ENCODE peak calls at places on chromosome 14, in five cellular contexts. One of them, this sample, is unnamed.

GRCh38 chr14:102900631-102901571 is 21.6 kb upstream of the AMN start:
- DNase-seq in HepG2: no peak
- DNase-seq in PC-3: no peak
- DNase-seq in mesenchymal stem cell: no peak
- DNase-seq in MM.1S: peak
- DNase-seq in this sample: no peak

GRCh38 chr14:69313176-69313575 is 53.2 kb downstream of the GALNT16 start:
- DNase-seq in HepG2: no peak
- DNase-seq in PC-3: no peak
- DNase-seq in mesenchymal stem cell: no peak
- DNase-seq in MM.1S: no peak
- DNase-seq in this sample: no peak

GRCh38 chr14:79680087-79680486 is 531.2 kb downstream of the DIO2 start:
- DNase-seq in HepG2: no peak
- DNase-seq in PC-3: no peak
- DNase-seq in mesenchymal stem cell: no peak
- DNase-seq in MM.1S: no peak
- DNase-seq in this sample: no peak

GRCh38 chr14:50619569-50620141 is 48.5 kb downstream of the SAV1 start:
- DNase-seq in HepG2: peak
- DNase-seq in PC-3: peak
- DNase-seq in mesenchymal stem cell: peak
- DNase-seq in MM.1S: peak
- DNase-seq in this sample: peak

GRCh38 chr14:80464531-80465149 is 253.3 kb upstream of the DIO2 start:
- DNase-seq in HepG2: no peak
- DNase-seq in PC-3: no peak
- DNase-seq in mesenchymal stem cell: no peak
- DNase-seq in MM.1S: no peak
- DNase-seq in this sample: no peak

GRCh38 chr14:50649691-50650090 is 18.4 kb downstream of the SAV1 start:
- DNase-seq in HepG2: no peak
- DNase-seq in PC-3: no peak
- DNase-seq in mesenchymal stem cell: no peak
- DNase-seq in MM.1S: no peak
- DNase-seq in this sample: no peak

GRCh38 chr14:70330596-70330995 is 28.9 kb downstream of the COX16 start:
- DNase-seq in HepG2: no peak
- DNase-seq in PC-3: no peak
- DNase-seq in mesenchymal stem cell: no peak
- DNase-seq in MM.1S: no peak
- DNase-seq in this sample: no peak

GRCh38 chr14:97005908-97006307 is 208.7 kb downstream of the VRK1 start:
- DNase-seq in HepG2: no peak
- DNase-seq in PC-3: no peak
- DNase-seq in mesenchymal stem cell: no peak
- DNase-seq in MM.1S: no peak
- DNase-seq in this sample: no peak

GRCh38 chr14:75205586-75205985 is 29.2 kb upstream of the TMED10 start:
- DNase-seq in HepG2: no peak
- DNase-seq in PC-3: peak
- DNase-seq in mesenchymal stem cell: peak
- DNase-seq in MM.1S: no peak
- DNase-seq in this sample: peak

GRCh38 chr14:91229743-91230200 is 14.7 kb downstream of the GPR68 start:
- DNase-seq in HepG2: no peak
- DNase-seq in PC-3: peak
- DNase-seq in mesenchymal stem cell: peak
- DNase-seq in MM.1S: peak
- DNase-seq in this sample: peak

GRCh38 chr14:72786377-72787350 is 107.2 kb downstream of the DPF3 start:
- DNase-seq in HepG2: no peak
- DNase-seq in PC-3: no peak
- DNase-seq in mesenchymal stem cell: no peak
- DNase-seq in MM.1S: no peak
- DNase-seq in this sample: no peak

GRCh38 chr14:103890836-103891666 is 37.2 kb upstream of the TDRD9 start:
- DNase-seq in HepG2: peak
- DNase-seq in PC-3: no peak
- DNase-seq in mesenchymal stem cell: no peak
- DNase-seq in MM.1S: no peak
- DNase-seq in this sample: no peak

GRCh38 chr14:66824251-66824650 is 316.3 kb downstream of the GPHN start:
- DNase-seq in HepG2: no peak
- DNase-seq in PC-3: no peak
- DNase-seq in mesenchymal stem cell: no peak
- DNase-seq in MM.1S: no peak
- DNase-seq in this sample: no peak

GRCh38 chr14:89085154-89086059 is 261.0 kb downstream of the TTC8 start:
- DNase-seq in HepG2: no peak
- DNase-seq in PC-3: no peak
- DNase-seq in mesenchymal stem cell: peak
- DNase-seq in MM.1S: no peak
- DNase-seq in this sample: no peak

GRCh38 chr14:34554540-34555250 is 15.2 kb upstream of the EAPP start:
- DNase-seq in HepG2: no peak
- DNase-seq in PC-3: peak
- DNase-seq in mesenchymal stem cell: peak
- DNase-seq in MM.1S: peak
- DNase-seq in this sample: peak

GRCh38 chr14:29222671-29223268 is 456.2 kb downstream of the FOXG1 start:
- DNase-seq in HepG2: peak
- DNase-seq in PC-3: peak
- DNase-seq in mesenchymal stem cell: peak
- DNase-seq in MM.1S: peak
- DNase-seq in this sample: no peak

GRCh38 chr14:22538671-22539228 is 50.3 kb downstream of the DAD1 start:
- DNase-seq in HepG2: no peak
- DNase-seq in PC-3: no peak
- DNase-seq in mesenchymal stem cell: no peak
- DNase-seq in MM.1S: no peak
- DNase-seq in this sample: no peak

GRCh38 chr14:101719708-101720107 is 41.8 kb upstream of the PPP2R5C start:
- DNase-seq in HepG2: peak
- DNase-seq in PC-3: no peak
- DNase-seq in mesenchymal stem cell: no peak
- DNase-seq in MM.1S: no peak
- DNase-seq in this sample: no peak

GRCh38 chr14:74875941-74876913 is at the start of gene PROX2:
- DNase-seq in HepG2: no peak
- DNase-seq in PC-3: no peak
- DNase-seq in mesenchymal stem cell: no peak
- DNase-seq in MM.1S: no peak
- DNase-seq in this sample: no peak

GRCh38 chr14:23660290-23661226 is 24.4 kb downstream of the DHRS2 start:
- DNase-seq in HepG2: no peak
- DNase-seq in PC-3: no peak
- DNase-seq in mesenchymal stem cell: no peak
- DNase-seq in MM.1S: no peak
- DNase-seq in this sample: no peak

GRCh38 chr14:54788701-54789100 is 113.9 kb downstream of the GCH1 start:
- DNase-seq in HepG2: no peak
- DNase-seq in PC-3: no peak
- DNase-seq in mesenchymal stem cell: no peak
- DNase-seq in MM.1S: no peak
- DNase-seq in this sample: no peak

GRCh38 chr14:31692376-31692781 is 131.2 kb downstream of the NUBPL start:
- DNase-seq in HepG2: no peak
- DNase-seq in PC-3: no peak
- DNase-seq in mesenchymal stem cell: peak
- DNase-seq in MM.1S: peak
- DNase-seq in this sample: no peak

GRCh38 chr14:63051966-63052365 is 6.7 kb upstream of the KCNH5 start:
- DNase-seq in HepG2: no peak
- DNase-seq in PC-3: no peak
- DNase-seq in mesenchymal stem cell: no peak
- DNase-seq in MM.1S: no peak
- DNase-seq in this sample: peak

GRCh38 chr14:70257526-70257925 is 68.8 kb upstream of the SLC8A3 start:
- DNase-seq in HepG2: no peak
- DNase-seq in PC-3: peak
- DNase-seq in mesenchymal stem cell: no peak
- DNase-seq in MM.1S: peak
- DNase-seq in this sample: peak

GRCh38 chr14:70780396-70781075 is 28.8 kb downstream of the MAP3K9 start:
- DNase-seq in HepG2: no peak
- DNase-seq in PC-3: no peak
- DNase-seq in mesenchymal stem cell: no peak
- DNase-seq in MM.1S: no peak
- DNase-seq in this sample: no peak

GRCh38 chr14:104554608-104555401 is 24.8 kb upstream of the C14orf180 start:
- DNase-seq in HepG2: no peak
- DNase-seq in PC-3: no peak
- DNase-seq in mesenchymal stem cell: no peak
- DNase-seq in MM.1S: no peak
- DNase-seq in this sample: no peak

GRCh38 chr14:70885343-70886014 is 21.8 kb upstream of the PCNX1 start:
- DNase-seq in HepG2: no peak
- DNase-seq in PC-3: no peak
- DNase-seq in mesenchymal stem cell: no peak
- DNase-seq in MM.1S: no peak
- DNase-seq in this sample: no peak

GRCh38 chr14:20455355-20456300 is 602 bp downstream of the APEX1 start:
- DNase-seq in HepG2: no peak
- DNase-seq in PC-3: peak
- DNase-seq in mesenchymal stem cell: peak
- DNase-seq in MM.1S: no peak
- DNase-seq in this sample: peak

DNA sequence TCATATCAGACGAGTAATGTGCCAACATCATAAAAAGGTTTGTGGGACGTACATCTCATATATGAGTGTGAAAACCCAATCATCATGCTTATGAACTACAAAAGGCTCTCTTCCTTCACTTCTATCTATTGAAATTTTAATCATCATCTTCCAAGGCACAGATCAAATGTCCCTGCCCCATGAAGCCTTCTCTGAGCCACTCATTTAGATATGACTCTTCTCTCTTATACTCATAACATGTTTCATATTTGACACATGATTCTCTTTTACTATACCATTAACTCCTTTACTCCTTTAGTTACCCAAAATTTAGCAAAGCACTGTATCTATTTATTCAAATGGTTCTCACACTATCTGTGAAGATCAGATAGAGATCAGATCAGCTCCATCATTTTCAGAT is 22.2 kb downstream of the RALGAPA1 start:
- DNase-seq in HepG2: no peak
- DNase-seq in PC-3: no peak
- DNase-seq in mesenchymal stem cell: no peak
- DNase-seq in MM.1S: no peak
- DNase-seq in this sample: no peak
- H3K9ac ChIP-seq in HepG2: no peak
- H3K9ac ChIP-seq in PC-3: no peak
- H3K9ac ChIP-seq in mesenchymal stem cell: no peak
- H3K9ac ChIP-seq in MM.1S: no peak
- H3K9ac ChIP-seq in this sample: no peak

GRCh38 chr14:52267501-52268190 is at the start of gene PTGDR:
- DNase-seq in HepG2: no peak
- DNase-seq in PC-3: no peak
- DNase-seq in mesenchymal stem cell: peak
- DNase-seq in MM.1S: no peak
- DNase-seq in this sample: peak
- H3K9ac ChIP-seq in HepG2: no peak
- H3K9ac ChIP-seq in PC-3: no peak
- H3K9ac ChIP-seq in mesenchymal stem cell: peak
- H3K9ac ChIP-seq in MM.1S: no peak
- H3K9ac ChIP-seq in this sample: no peak

GRCh38 chr14:64465208-64465821 is at the start of gene AKAP5:
- DNase-seq in HepG2: peak
- DNase-seq in PC-3: peak
- DNase-seq in mesenchymal stem cell: peak
- DNase-seq in MM.1S: peak
- DNase-seq in this sample: no peak

GRCh38 chr14:64465856-64466554 is 706 bp downstream of the AKAP5 start:
- DNase-seq in HepG2: no peak
- DNase-seq in PC-3: peak
- DNase-seq in mesenchymal stem cell: peak
- DNase-seq in MM.1S: no peak
- DNase-seq in this sample: no peak

GRCh38 chr14:64463198-64463597 is 2.1 kb upstream of the AKAP5 start:
- DNase-seq in HepG2: no peak
- DNase-seq in PC-3: no peak
- DNase-seq in mesenchymal stem cell: no peak
- DNase-seq in MM.1S: no peak
- DNase-seq in this sample: no peak

GRCh38 chr14:64464695-64465094 is 604 bp upstream of the AKAP5 start:
- DNase-seq in HepG2: no peak
- DNase-seq in PC-3: peak
- DNase-seq in mesenchymal stem cell: no peak
- DNase-seq in MM.1S: no peak
- DNase-seq in this sample: no peak

DNA sequence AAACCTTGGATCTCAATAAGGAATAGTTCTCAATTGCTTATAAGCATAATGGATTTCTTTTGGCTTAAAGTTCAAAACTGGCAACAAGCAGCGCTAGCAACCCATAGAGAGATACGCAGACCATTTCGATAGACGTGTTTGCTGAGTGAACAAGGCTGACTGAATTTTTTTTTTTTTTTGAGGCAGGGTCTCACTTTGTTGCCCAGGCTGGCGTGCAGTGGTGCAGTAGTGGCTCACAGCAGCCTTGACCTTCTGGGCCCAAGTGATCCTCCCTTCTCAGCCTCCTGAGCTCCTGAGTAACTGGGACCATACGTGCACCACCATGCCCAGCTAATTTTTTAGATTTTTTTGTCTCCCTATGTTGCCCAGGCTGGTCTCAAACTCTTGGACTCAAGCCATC is 1.4 kb upstream of the AKAP5 start:
- DNase-seq in HepG2: no peak
- DNase-seq in PC-3: no peak
- DNase-seq in mesenchymal stem cell: no peak
- DNase-seq in MM.1S: no peak
- DNase-seq in this sample: no peak
- H3K9ac ChIP-seq in HepG2: no peak
- H3K9ac ChIP-seq in PC-3: no peak
- H3K9ac ChIP-seq in mesenchymal stem cell: no peak
- H3K9ac ChIP-seq in MM.1S: no peak
- H3K9ac ChIP-seq in this sample: no peak

DNA sequence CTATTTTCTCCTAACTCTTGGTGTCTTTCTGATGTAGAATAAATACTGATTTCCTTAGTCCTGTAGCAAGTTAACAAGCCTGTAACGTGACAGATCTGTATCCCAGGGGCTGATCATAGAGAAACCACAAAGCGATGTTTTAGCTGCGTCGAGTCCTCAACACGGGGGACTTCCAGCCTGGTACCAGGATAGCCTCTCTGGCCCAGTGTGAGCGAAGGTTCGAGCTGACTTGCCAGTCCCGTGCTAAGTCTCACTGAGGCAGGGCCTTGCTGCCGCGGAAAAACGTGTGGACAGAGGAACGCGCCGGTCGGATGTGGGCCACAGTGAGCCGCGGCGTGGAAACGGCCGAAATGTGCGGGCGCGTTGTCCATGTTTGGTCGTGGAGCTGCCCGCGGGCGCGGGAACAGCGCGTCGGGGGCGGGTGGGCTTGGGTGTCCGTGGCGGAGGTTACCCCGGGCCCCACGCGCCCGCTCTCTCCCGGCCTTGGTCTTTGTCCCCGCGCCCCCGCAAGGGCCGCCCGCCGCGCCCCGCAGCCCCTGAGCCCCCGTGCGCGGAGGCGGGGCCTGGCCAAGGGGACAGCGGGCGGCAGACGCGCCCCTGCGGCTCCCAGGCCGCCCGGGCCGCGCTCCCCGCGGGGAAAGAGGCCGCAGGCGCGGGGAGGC is 531 bp upstream of the EML1 start:
- DNase-seq in HepG2: no peak
- DNase-seq in PC-3: no peak
- DNase-seq in mesenchymal stem cell: peak
- DNase-seq in MM.1S: no peak
- DNase-seq in this sample: no peak
- H3K9ac ChIP-seq in HepG2: no peak
- H3K9ac ChIP-seq in PC-3: peak
- H3K9ac ChIP-seq in mesenchymal stem cell: peak
- H3K9ac ChIP-seq in MM.1S: no peak
- H3K9ac ChIP-seq in this sample: no peak